ENCODE peak calls at places on chromosomes 1 and 21, in ten cellular contexts. W is fibroblast of pulmonary artery; K is thoracic aorta; Y is HCT116; D is RWPE1; L is WTC11; I is cardiac fibroblast; M is CD4-positive, alpha-beta T cell; O is suprapubic skin; N is psoas muscle. T is an unnamed sample.

GRCh38 chr21:45317401-45318145 is 29.9 kb upstream of the POFUT2 start:
- DNase-seq in W (peak), K (no peak), Y (peak), D (no peak), L (no peak), I (peak), M (no peak), O (peak), N (no peak), T (no peak)

GRCh38 chr1:63277195-63278192 is 44.9 kb upstream of the FOXD3 start:
- DNase-seq in W (no peak), K (no peak), Y (no peak), D (no peak), L (no peak), I (no peak), M (no peak), O (no peak), N (no peak), T (no peak)

GRCh38 chr1:219049411-219049943 is 124.2 kb upstream of the LYPLAL1 start:
- DNase-seq in W (no peak), K (no peak), Y (no peak), D (no peak), L (no peak), I (no peak), M (no peak), O (no peak), N (no peak), T (no peak)

GRCh38 chr1:109089242-109090015 is 1.1 kb upstream of the TMEM167B start:
- DNase-seq in W (peak), K (no peak), Y (peak), D (peak), L (no peak), I (peak), M (no peak), O (no peak), N (peak), T (no peak)

GRCh38 chr1:6824665-6825368 is 39.6 kb downstream of the CAMTA1 start:
- DNase-seq in W (no peak), K (no peak), Y (no peak), D (no peak), L (no peak), I (no peak), M (no peak), O (no peak), N (no peak), T (no peak)

GRCh38 chr1:98991127-98992003 is 13.3 kb downstream of the PLPPR5 start:
- DNase-seq in W (peak), K (no peak), Y (peak), D (peak), L (no peak), I (peak), M (no peak), O (no peak), N (no peak), T (no peak)

GRCh38 chr21:24594082-24594481 is 1013.2 kb downstream of the MRPL39 start:
- DNase-seq in W (no peak), K (no peak), Y (no peak), D (no peak), L (peak), I (no peak), M (no peak), O (no peak), N (no peak), T (no peak)

GRCh38 chr1:107529511-107530149 is 388.8 kb downstream of the NTNG1 start:
- DNase-seq in W (peak), K (no peak), Y (no peak), D (peak), L (peak), I (peak), M (no peak), O (no peak), N (no peak), T (no peak)

GRCh38 chr1:31803610-31804009 is 12.2 kb downstream of the SPOCD1 start:
- DNase-seq in W (no peak), K (no peak), Y (no peak), D (no peak), L (no peak), I (no peak), M (no peak), O (no peak), N (no peak), T (no peak)

GRCh38 chr1:70509996-70510876 is 99.2 kb downstream of the CTH start:
- DNase-seq in W (peak), K (no peak), Y (peak), D (peak), L (no peak), I (peak), M (no peak), O (no peak), N (no peak), T (no peak)

GRCh38 chr21:17051054-17051453 is 461.8 kb upstream of the CXADR start:
- DNase-seq in W (no peak), K (no peak), Y (no peak), D (no peak), L (no peak), I (no peak), M (no peak), O (no peak), N (no peak), T (no peak)

GRCh38 chr1:43420874-43421273 is 31.2 kb downstream of the SZT2 start:
- DNase-seq in W (no peak), K (no peak), Y (no peak), D (no peak), L (no peak), I (no peak), M (no peak), O (no peak), N (no peak), T (no peak)

GRCh38 chr1:101317590-101317989 is 80.8 kb downstream of the S1PR1 start:
- DNase-seq in W (no peak), K (no peak), Y (no peak), D (no peak), L (peak), I (no peak), M (no peak), O (no peak), N (no peak), T (no peak)

GRCh38 chr1:27473755-27474154 is 16.2 kb downstream of the WASF2 start:
- DNase-seq in W (no peak), K (no peak), Y (no peak), D (no peak), L (no peak), I (no peak), M (no peak), O (no peak), N (no peak), T (no peak)

GRCh38 chr21:42398130-42398394 is 2.2 kb upstream of the TMPRSS3 start:
- DNase-seq in W (no peak), K (no peak), Y (no peak), D (no peak), L (no peak), I (no peak), M (no peak), O (peak), N (no peak), T (no peak)

GRCh38 chr1:109530457-109531204 is 9.0 kb upstream of the GPR61 start:
- DNase-seq in W (no peak), K (no peak), Y (no peak), D (no peak), L (no peak), I (no peak), M (no peak), O (no peak), N (no peak), T (no peak)

GRCh38 chr1:68199603-68200002 is 32.7 kb downstream of the WLS start:
- DNase-seq in W (no peak), K (no peak), Y (no peak), D (no peak), L (no peak), I (no peak), M (no peak), O (no peak), N (no peak), T (no peak)

GRCh38 chr21:38438476-38438893 is 59.8 kb downstream of the ERG start:
- DNase-seq in W (peak), K (no peak), Y (no peak), D (peak), L (no peak), I (peak), M (no peak), O (no peak), N (peak), T (no peak)

GRCh38 chr1:230303069-230303468 is 123.1 kb downstream of the PGBD5 start:
- DNase-seq in W (no peak), K (no peak), Y (no peak), D (no peak), L (no peak), I (no peak), M (no peak), O (no peak), N (no peak), T (no peak)

GRCh38 chr1:12615916-12616708 is 1.9 kb downstream of the DHRS3 start:
- DNase-seq in W (peak), K (peak), Y (no peak), D (peak), L (peak), I (peak), M (no peak), O (peak), N (peak), T (no peak)

GRCh38 chr1:213623862-213624261 is 363.9 kb upstream of the PROX1 start:
- DNase-seq in W (no peak), K (no peak), Y (no peak), D (no peak), L (no peak), I (no peak), M (no peak), O (no peak), N (no peak), T (no peak)

GRCh38 chr1:196312739-196313138 is 295.5 kb downstream of the KCNT2 start:
- DNase-seq in W (no peak), K (no peak), Y (no peak), D (no peak), L (no peak), I (no peak), M (no peak), O (no peak), N (no peak), T (no peak)

GRCh38 chr1:111747947-111748346 is 7.8 kb upstream of the DDX20 start:
- DNase-seq in W (no peak), K (no peak), Y (no peak), D (no peak), L (no peak), I (no peak), M (no peak), O (no peak), N (no peak), T (no peak)

GRCh38 chr1:111745670-111746613 is 6.7 kb upstream of the INKA2 start:
- DNase-seq in W (no peak), K (no peak), Y (no peak), D (no peak), L (no peak), I (no peak), M (no peak), O (no peak), N (no peak), T (no peak)

GRCh38 chr1:111747282-111747734 is 8.1 kb upstream of the INKA2 start:
- DNase-seq in W (peak), K (no peak), Y (peak), D (peak), L (peak), I (peak), M (peak), O (no peak), N (peak), T (no peak)

GRCh38 chr1:111748618-111749337 is 6.9 kb upstream of the DDX20 start:
- DNase-seq in W (no peak), K (no peak), Y (no peak), D (no peak), L (no peak), I (no peak), M (no peak), O (no peak), N (no peak), T (no peak)

GRCh38 chr1:111746614-111746999 is 7.4 kb upstream of the INKA2 start:
- DNase-seq in W (no peak), K (no peak), Y (no peak), D (no peak), L (no peak), I (no peak), M (no peak), O (no peak), N (no peak), T (no peak)
- TF ChIP-seq CTCF in W (no peak), K (no peak), Y (no peak), D (no peak), L (no peak), I (no peak), M (no peak), O (no peak), N (no peak), T (no peak)

DNA sequence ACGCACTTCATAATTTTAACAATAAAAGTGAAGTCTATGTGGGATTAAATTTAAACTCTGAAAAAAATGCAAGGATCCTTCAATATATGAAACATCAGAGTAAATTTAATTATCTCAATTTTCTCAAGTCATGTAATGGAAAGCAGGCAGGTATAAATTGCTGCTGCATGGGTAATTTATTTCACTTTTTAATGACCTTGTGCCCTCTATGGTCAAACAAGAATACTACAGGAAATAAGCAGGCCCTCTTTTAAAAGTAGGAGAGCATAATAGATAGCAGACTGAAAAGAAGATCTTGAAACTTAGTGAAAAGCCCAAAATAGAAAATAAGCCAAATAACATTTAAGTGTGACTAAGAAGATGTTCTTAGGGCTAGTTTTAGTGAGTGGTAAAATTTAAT is 22.9 kb downstream of the BCAS2 start:
- DNase-seq in W (peak), K (no peak), Y (peak), D (peak), L (no peak), I (peak), M (no peak), O (no peak), N (no peak), T (no peak)
- TF ChIP-seq CTCF in W (peak), K (peak), Y (peak), D (peak), L (no peak), I (peak), M (peak), O (peak), N (no peak), T (no peak)

DNA sequence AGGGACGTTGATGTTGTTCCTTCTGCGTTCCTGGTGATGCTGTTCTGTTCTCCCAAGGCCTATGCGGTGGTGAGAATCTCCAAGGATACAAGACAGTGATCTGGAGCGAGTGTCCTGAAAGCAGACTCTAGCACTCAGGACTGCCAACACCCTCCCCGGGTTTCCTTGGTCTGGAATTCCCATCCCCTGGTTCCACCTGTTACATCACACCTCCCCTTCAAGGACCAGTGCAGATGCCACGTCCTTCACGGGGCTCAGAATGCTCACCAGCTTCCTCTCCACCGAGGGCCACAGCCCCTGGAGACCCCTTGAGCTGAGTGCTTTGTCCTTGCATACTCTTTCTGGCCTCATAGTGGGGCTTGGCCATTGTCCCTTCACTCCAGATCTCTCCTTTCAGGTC is 43.5 kb downstream of the B3GALT5 start:
- DNase-seq in W (no peak), K (no peak), Y (no peak), D (no peak), L (no peak), I (no peak), M (no peak), O (no peak), N (no peak), T (no peak)
- TF ChIP-seq CTCF in W (no peak), K (no peak), Y (no peak), D (no peak), L (no peak), I (no peak), M (no peak), O (no peak), N (no peak), T (no peak)

DNA sequence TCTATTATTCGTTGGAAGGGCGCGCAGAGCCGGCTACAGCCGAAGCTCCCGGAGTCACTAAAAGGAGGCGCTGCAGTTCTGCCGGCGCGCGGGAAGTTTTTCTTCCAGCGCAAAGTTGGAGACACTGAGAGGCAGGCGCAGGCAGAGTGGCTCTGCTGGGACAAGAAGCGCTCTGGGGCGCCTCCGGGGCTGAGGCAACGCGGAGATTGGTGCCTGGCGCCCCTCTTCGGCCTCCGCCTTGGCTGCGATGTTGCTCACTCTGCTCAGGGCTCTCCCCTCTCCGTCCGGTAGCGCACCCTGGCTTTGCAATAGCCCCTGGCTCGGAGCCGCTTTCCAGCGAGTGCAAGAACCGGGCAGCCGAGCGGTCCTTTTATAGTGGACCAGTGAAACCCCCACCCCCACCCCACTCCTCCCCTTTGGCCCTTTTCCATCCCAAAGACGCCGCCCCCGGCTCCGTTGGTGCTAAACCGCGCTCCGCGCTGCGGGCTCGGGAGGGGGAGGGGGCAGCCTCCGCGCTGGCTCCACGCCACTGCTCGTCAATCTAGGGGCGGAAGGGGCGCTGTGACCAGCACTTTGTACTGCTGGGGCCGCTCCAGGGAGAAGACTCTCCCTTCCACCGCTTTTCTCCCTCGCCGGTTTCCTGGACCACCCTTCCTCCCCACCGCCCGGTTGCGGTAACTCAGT is at the start of gene ADAMTS1:
- DNase-seq in W (peak), K (peak), Y (no peak), D (peak), L (peak), I (peak), M (no peak), O (peak), N (peak), T (no peak)
- TF ChIP-seq CTCF in W (no peak), K (no peak), Y (no peak), D (no peak), L (no peak), I (no peak), M (no peak), O (no peak), N (peak), T (no peak)

DNA sequence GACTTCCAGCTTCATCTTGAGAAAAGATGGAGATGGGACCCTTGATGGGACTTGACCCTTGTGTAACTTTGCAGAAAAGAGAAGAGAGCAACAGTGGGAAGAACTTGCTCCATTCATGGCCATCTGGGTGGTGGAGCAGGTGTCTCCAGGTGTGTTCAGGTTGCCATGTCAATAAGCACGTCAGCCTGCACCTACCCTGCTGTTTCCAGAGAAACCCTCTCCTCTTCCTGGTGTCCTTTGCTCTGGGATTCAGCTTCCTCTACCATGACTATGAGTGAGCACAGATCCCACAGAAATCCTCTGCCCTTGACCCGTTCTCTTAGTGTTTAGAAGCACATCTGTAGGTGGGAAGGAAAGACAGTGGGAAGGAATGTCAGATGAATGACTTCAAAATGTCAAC is 21.8 kb upstream of the OTUD3 start:
- DNase-seq in W (no peak), K (no peak), Y (no peak), D (no peak), L (no peak), I (no peak), M (no peak), O (no peak), N (no peak), T (no peak)
- TF ChIP-seq CTCF in W (no peak), K (no peak), Y (no peak), D (no peak), L (no peak), I (no peak), M (no peak), O (no peak), N (no peak), T (no peak)

GRCh38 chr1:182485861-182486260 is 35.9 kb downstream of the RGSL1 start:
- DNase-seq in W (no peak), K (no peak), Y (no peak), D (no peak), L (no peak), I (no peak), M (no peak), O (no peak), N (no peak), T (no peak)

GRCh38 chr1:182484067-182484466 is 34.1 kb downstream of the RGSL1 start:
- DNase-seq in W (no peak), K (no peak), Y (no peak), D (no peak), L (no peak), I (no peak), M (no peak), O (no peak), N (no peak), T (no peak)

GRCh38 chr1:182488803-182489202 is 38.9 kb downstream of the RGSL1 start:
- DNase-seq in W (no peak), K (no peak), Y (no peak), D (no peak), L (no peak), I (no peak), M (no peak), O (no peak), N (no peak), T (no peak)

DNA sequence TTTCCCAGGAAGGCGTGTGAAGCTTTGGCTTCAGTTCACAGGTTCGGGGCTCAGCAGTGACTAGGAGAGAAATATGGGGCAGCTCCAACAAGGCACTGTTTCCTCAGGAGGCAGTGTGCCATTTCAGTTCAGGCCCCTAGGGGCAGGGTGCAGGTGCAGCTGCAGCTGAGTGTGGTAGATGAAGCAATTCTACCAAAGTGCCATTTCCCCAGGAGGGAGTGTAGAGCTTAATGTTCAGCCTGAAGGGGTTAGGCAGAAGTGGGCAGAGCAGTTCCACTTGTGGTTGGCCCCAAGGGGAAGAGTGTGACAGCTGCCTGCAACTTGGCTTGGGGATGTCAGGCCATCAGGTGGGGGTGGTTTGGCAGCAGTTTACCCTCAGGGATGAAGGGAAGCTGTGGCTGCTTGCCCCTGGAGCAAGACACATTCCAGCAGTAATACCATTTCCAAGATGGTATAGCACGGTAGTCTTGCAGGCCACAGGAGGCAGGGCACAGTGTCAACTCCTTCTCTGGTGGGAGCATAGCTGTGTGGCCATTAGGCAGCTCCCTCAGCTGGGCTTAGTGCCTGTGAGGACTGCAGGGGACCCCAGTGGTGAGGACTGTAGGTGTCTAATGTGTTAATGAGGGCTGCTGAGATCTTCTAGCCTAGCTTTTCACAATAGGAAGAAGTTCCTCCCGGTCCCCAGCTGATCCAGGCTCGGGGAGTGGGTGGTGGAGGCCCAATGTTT is 34.7 kb downstream of the RGSL1 start:
- DNase-seq in W (no peak), K (no peak), Y (peak), D (peak), L (peak), I (no peak), M (no peak), O (no peak), N (no peak), T (peak)
- TF ChIP-seq CTCF in W (no peak), K (no peak), Y (peak), D (no peak), L (peak), I (no peak), M (no peak), O (peak), N (no peak), T (no peak)

T was measured in activated B cell treated with CpG ODN at 0.5 μM for 24 hours.